ENCODE peak calls at places on chromosomes 11 and 22, in nine cellular contexts. V is neural progenitor cell, T is endothelial cell of umbilical vein, B is osteoblast, P is fibroblast of lung, I is IMR-90, L is mammary epithelial cell, U is HCT116, O is PC-3. Q is an unnamed sample.

GRCh38 chr11:61978703-61979661 is 11.5 kb upstream of the FTH1 start:
- DNase-seq in O (peak; percentile 73), L (no peak), B (no peak), T (peak; percentile 87), V (no peak), U (no peak), I (no peak), P (peak; percentile 68), Q (no peak)

GRCh38 chr11:13917269-13917668 is 45.3 kb upstream of the SPON1 start:
- DNase-seq in L (no peak), V (no peak), T (no peak), P (no peak), O (no peak), U (no peak), B (no peak), I (no peak), Q (no peak)

GRCh38 chr22:43110927-43111623 is 525 bp downstream of the BIK start:
- DNase-seq in P (no peak), L (peak; percentile 33), U (no peak), I (no peak), O (peak; percentile 35), T (no peak), V (peak; percentile 58), B (peak; percentile 83), Q (peak; percentile 34)

GRCh38 chr11:134529212-134530096 is 117.4 kb upstream of the B3GAT1 start:
- DNase-seq in T (no peak), L (no peak), B (peak; percentile 70), V (no peak), O (no peak), U (no peak), I (no peak), P (no peak), Q (no peak)

GRCh38 chr22:45538284-45538683 is 35.6 kb downstream of the FBLN1 start:
- DNase-seq in P (no peak), O (no peak), L (no peak), V (no peak), T (no peak), U (no peak), I (no peak), B (peak; percentile 70), Q (no peak)

GRCh38 chr11:125980421-125980820 is 34.6 kb downstream of the VSIG10L2 start:
- DNase-seq in V (peak; percentile 12), O (no peak), T (no peak), B (no peak), I (no peak), L (no peak), U (no peak), P (no peak), Q (no peak)

GRCh38 chr11:61669417-61669816 is 10.8 kb upstream of the DAGLA start:
- DNase-seq in P (no peak), L (no peak), B (no peak), U (no peak), O (no peak), V (no peak), I (no peak), T (no peak), Q (no peak)

GRCh38 chr11:128856241-128856640 is 10.9 kb downstream of the KCNJ1 start:
- DNase-seq in L (no peak), B (no peak), U (no peak), T (no peak), P (no peak), V (no peak), I (no peak), O (no peak), Q (no peak)

GRCh38 chr11:31786996-31787685 is 24.0 kb downstream of the PAX6 start:
- DNase-seq in L (no peak), I (no peak), B (no peak), P (no peak), T (no peak), O (no peak), V (peak; percentile 29), U (no peak), Q (no peak)

DNA sequence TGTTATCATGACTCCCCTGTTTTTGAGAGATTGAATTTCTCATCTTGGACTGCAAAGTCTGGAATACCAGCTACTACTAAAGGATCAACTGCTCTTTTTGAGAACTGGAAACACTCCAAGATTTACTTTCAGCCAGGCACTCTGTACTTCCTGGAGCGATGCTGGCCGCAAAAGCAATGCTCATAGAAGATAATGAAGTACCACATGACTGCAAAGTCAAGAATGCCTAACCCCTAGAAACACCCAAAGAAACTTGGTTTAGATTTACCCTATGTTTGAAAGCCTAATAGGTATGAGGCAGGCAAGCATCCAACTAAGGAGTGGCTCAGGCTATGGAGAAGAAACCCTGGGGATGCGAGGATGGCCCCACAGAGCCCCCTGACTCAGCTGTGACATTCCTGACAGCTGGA is 47.7 kb upstream of the ARHGAP20 start:
- DNase-seq in O (no peak), P (peak; percentile 89), L (no peak), T (peak; percentile 33), V (no peak), B (no peak), U (no peak), I (peak; percentile 92), Q (no peak)
- H2AFZ ChIP-seq in O (no peak overlapping the region), P (no peak overlapping the region), L (no peak overlapping the region), T (no peak overlapping the region), V (no peak overlapping the region), B (no peak overlapping the region), U (no peak overlapping the region), I (no peak overlapping the region), Q (no peak overlapping the region)

GRCh38 chr11:67405688-67406339 is 1.9 kb downstream of the TBC1D10C start:
- DNase-seq in V (no peak), B (peak; percentile 91), I (no peak), U (no peak), O (no peak), L (no peak), T (no peak), P (no peak), Q (no peak)

GRCh38 chr11:67406420-67406968 is 2.6 kb downstream of the TBC1D10C start:
- DNase-seq in V (no peak), I (no peak), P (no peak), T (no peak), L (no peak), U (no peak), O (no peak), B (peak; percentile 84), Q (no peak)

GRCh38 chr11:67407700-67408163 is 3.8 kb downstream of the TBC1D10C start:
- DNase-seq in I (no peak), T (no peak), O (no peak), P (no peak), U (no peak), B (no peak), L (no peak), V (no peak), Q (no peak)

GRCh38 chr11:67408437-67409200 is 4.7 kb downstream of the TBC1D10C start:
- DNase-seq in T (no peak), V (no peak), B (no peak), O (no peak), L (no peak), U (no peak), I (no peak), P (no peak), Q (no peak)

GRCh38 chr11:67406969-67407699 is 3.3 kb downstream of the TBC1D10C start:
- DNase-seq in V (no peak), T (no peak), O (no peak), B (peak; percentile 96), L (no peak), U (no peak), I (no peak), P (no peak), Q (no peak)
- TF ChIP-seq CTCF in V (no peak), T (no peak), O (no peak), B (no peak), L (no peak), U (no peak), I (no peak), P (no peak), Q (no peak)

DNA sequence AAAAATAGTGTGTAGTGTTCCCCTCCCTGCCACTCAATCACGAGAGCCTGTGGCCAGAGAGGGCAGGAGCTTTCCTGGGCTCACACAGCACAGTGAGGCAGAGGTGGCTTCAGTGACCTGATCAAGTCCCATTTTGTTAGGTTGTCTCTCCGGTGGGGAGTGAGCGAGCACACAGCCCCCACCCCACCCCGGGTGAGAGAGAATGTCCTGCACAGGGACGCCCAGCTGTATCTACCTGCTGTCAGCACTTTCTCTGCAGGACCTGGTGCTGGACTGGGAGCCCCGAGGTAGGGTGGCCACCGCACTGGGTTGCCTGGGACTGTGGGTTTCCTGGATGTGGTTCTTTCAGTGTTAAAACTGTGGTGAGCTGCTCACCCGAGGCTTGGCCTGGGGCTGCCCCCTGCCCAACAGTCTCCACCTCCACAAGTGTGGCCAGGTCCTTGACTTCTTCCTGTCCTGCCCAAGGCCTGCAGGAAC is 6.1 kb downstream of the CAPN5 start:
- DNase-seq in T (no peak), L (no peak), P (no peak), U (no peak), B (no peak), V (no peak), O (no peak), I (no peak), Q (no peak)
- H2AFZ ChIP-seq in T (peak overlapping the region; percentile 2), L (peak overlapping the region; percentile 21), P (no peak overlapping the region), U (no peak overlapping the region), B (peak overlapping the region; percentile 75), V (no peak overlapping the region), O (no peak overlapping the region), I (peak overlapping the region; percentile 87), Q (no peak overlapping the region)

GRCh38 chr11:116786360-116786759 is 1.5 kb downstream of the ZPR1 start:
- DNase-seq in T (no peak), B (no peak), L (no peak), O (no peak), U (no peak), I (no peak), P (no peak), V (no peak), Q (no peak)

GRCh38 chr11:116787436-116787785 is 412 bp downstream of the ZPR1 start:
- DNase-seq in V (no peak), I (peak; percentile 10), B (peak; percentile 38), L (no peak), T (no peak), U (no peak), P (no peak), O (peak; percentile 23), Q (no peak)

GRCh38 chr11:116786966-116787365 is 857 bp downstream of the ZPR1 start:
- DNase-seq in L (no peak), V (no peak), U (no peak), T (no peak), P (no peak), I (no peak), O (no peak), B (no peak), Q (no peak)

GRCh38 chr11:116788534-116788933 is 711 bp upstream of the ZPR1 start:
- DNase-seq in P (no peak), U (no peak), I (no peak), B (no peak), L (no peak), T (no peak), V (no peak), O (no peak), Q (no peak)

DNA sequence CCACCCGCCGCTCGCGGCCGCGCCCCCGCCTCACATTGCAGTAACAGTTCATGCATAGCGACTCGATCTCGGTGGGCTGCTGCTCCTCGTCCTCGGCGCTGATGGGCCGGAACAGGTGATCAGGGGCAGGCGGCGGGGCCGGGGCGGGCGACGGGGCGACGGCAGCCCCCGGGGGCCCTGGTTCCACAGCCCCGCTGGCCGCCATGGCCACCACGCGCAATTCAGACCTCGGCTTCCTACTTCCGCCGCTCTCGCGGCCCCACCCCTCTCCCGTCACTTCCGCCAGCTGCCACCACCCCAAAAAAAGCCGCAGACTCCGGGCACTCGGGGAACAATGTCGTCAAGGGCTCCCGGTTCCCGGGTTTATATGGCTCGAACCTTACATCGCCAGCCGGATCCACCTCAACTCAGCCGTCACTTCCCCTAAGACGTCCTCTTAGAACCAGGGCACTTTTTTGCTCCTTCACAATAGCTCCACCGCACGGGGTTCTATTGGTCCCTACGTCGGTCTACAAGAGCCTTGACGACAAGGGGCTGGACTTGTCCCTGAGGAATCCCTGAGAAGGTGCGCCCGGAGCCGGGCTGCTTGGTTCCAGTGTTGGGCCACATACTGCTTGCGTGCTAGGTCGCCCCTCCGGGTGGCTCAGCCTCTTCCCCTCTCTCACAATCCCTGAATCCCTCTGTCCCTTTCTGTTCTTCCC is at the start of gene ZPR1:
- DNase-seq in B (peak; percentile 98), O (peak; percentile 64), V (peak; percentile 73), P (peak; percentile 63), T (peak; percentile 79), I (peak; percentile 56), U (peak; percentile 56), L (peak; percentile 55), Q (peak; percentile 64)
- TF ChIP-seq CTCF in B (no peak), O (no peak), V (no peak), P (no peak), T (no peak), I (no peak), U (no peak), L (no peak), Q (no peak)